ENCODE peak calls at places on chromosomes 1 and 21, in eight cellular contexts. A, E, T, R, G, Z, W and U are unnamed samples.
A peak's percentile ranks its signal among the peaks of the same experiment; 100 is the strongest.

GRCh38 chr1:162772571-162773154 is 17.8 kb upstream of the HSD17B7 start:
- DNase-seq in A (no peak), E (no peak), T (no peak), R (no peak), G (peak; percentile 66), Z (no peak), W (no peak), U (no peak)

GRCh38 chr1:44676484-44677200 is 2.1 kb downstream of the ARMH1 start:
- DNase-seq in A (peak; percentile 53), E (peak; percentile 33), T (peak; percentile 87), R (no peak), G (peak; percentile 77), Z (peak; percentile 20), W (no peak), U (no peak)

GRCh38 chr1:6343506-6344405 is 49.8 kb downstream of the ACOT7 start:
- DNase-seq in A (peak; percentile 58), E (peak; percentile 59), T (peak; percentile 76), R (peak; percentile 41), G (peak; percentile 72), Z (peak; percentile 47), W (no peak), U (peak; percentile 35)

GRCh38 chr21:42437786-42438185 is 34.1 kb downstream of the UBASH3A start:
- DNase-seq in A (no peak), E (peak; percentile 7), T (no peak), R (no peak), G (peak; percentile 2), Z (no peak), W (no peak), U (no peak)

GRCh38 chr1:86648255-86648654 is 56.1 kb upstream of the SH3GLB1 start:
- DNase-seq in A (no peak), E (peak; percentile 36), T (no peak), R (no peak), G (peak; percentile 80), Z (peak; percentile 15), W (no peak), U (no peak)

GRCh38 chr1:199878818-199879217 is 148.7 kb upstream of the NR5A2 start:
- DNase-seq in A (peak; percentile 3), E (no peak), T (peak; percentile 35), R (no peak), G (no peak), Z (no peak), W (no peak), U (no peak)

GRCh38 chr1:61123321-61123720 is 41.0 kb downstream of the NFIA start:
- DNase-seq in A (no peak), E (no peak), T (no peak), R (no peak), G (no peak), Z (no peak), W (no peak), U (no peak)

GRCh38 chr1:235160395-235160964 is 570 bp downstream of the RBM34 start:
- DNase-seq in A (peak; percentile 80), E (peak; percentile 47), T (no peak), R (no peak), G (peak; percentile 64), Z (peak; percentile 18), W (no peak), U (no peak)

GRCh38 chr1:226318471-226318870 is 9.5 kb upstream of the LIN9 start:
- DNase-seq in A (no peak), E (no peak), T (no peak), R (no peak), G (no peak), Z (no peak), W (no peak), U (no peak)

GRCh38 chr1:159014003-159014571 is 4.4 kb downstream of the IFI16 start:
- DNase-seq in A (no peak), E (no peak), T (no peak), R (no peak), G (no peak), Z (no peak), W (no peak), U (no peak)

GRCh38 chr1:58717979-58718378 is 18.1 kb upstream of the MYSM1 start:
- DNase-seq in A (no peak), E (no peak), T (no peak), R (no peak), G (peak; percentile 17), Z (no peak), W (no peak), U (no peak)

GRCh38 chr1:53578358-53578757 is 119.2 kb downstream of the DMRTB1 start:
- DNase-seq in A (no peak), E (peak; percentile 25), T (no peak), R (no peak), G (peak; percentile 20), Z (no peak), W (no peak), U (no peak)

GRCh38 chr1:93771843-93772242 is 90.2 kb upstream of the BCAR3 start:
- DNase-seq in A (no peak), E (no peak), T (no peak), R (no peak), G (no peak), Z (no peak), W (no peak), U (no peak)

GRCh38 chr1:47696404-47696910 is 258.6 kb downstream of the FOXD2 start:
- DNase-seq in A (no peak), E (no peak), T (no peak), R (no peak), G (no peak), Z (no peak), W (no peak), U (no peak)

GRCh38 chr1:156126701-156127534 is 12.4 kb downstream of the LMNA start:
- DNase-seq in A (peak; percentile 43), E (peak; percentile 92), T (peak; percentile 97), R (peak; percentile 74), G (peak; percentile 96), Z (peak; percentile 78), W (peak; percentile 84), U (no peak)

DNA sequence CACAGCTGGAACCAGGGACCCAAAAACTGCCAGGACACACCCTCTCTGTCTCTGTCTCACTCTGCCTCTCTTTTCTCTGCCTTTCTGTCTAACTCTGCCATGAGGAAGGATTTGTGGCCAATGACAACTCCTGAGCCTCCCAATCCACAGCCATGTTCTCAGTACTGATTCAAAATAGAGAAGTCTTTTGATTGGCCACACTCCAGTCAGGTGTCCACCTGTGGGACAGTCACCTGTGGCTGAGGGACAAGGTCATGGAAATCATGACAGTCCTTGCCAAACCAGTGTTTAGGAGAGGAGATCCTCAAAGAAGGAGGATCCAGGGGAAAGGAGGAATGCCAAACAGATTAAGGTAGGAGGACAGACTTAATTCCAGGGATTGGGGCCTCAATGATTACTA is 15.8 kb downstream of the TINAGL1 start:
- DNase-seq in A (no peak), E (no peak), T (no peak), R (no peak), G (no peak), Z (no peak), W (no peak), U (no peak)
- H3K27ac ChIP-seq in A (no peak overlapping the region), E (no peak overlapping the region), T (no peak overlapping the region), R (no peak overlapping the region), G (no peak overlapping the region), Z (no peak overlapping the region), W (peak overlapping the region; percentile 87), U (no peak overlapping the region)

DNA sequence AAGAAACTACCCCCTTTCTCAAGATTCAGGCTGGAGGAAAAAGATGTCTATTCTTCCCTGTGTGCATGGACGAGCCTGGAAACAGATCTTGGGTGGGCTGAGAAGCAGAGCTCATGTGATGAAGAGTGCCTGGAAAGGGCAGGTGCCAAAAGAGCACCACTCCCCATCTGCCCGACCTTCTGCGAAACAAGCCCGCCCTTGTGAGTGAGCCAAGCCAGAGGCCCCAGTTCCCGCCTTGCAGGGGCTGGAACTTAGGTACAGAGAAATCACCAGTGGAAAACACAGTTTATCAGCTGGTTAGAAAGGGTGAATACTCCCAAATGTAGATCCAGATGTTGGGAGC is 26.7 kb upstream of the A3GALT2 start:
- DNase-seq in A (no peak), E (no peak), T (no peak), R (no peak), G (peak; percentile 27), Z (no peak), W (peak; percentile 72), U (no peak)
- H3K27ac ChIP-seq in A (no peak overlapping the region), E (peak overlapping the region; percentile 93), T (no peak overlapping the region), R (no peak overlapping the region), G (peak overlapping the region; percentile 95), Z (peak overlapping the region; percentile 86), W (peak overlapping the region; percentile 98), U (peak overlapping the region; percentile 96)

GRCh38 chr1:115768549-115768948 is at the start of gene CASQ2:
- DNase-seq in A (no peak), E (no peak), T (no peak), R (no peak), G (no peak), Z (no peak), W (peak; percentile 85), U (no peak)
- H3K27ac ChIP-seq in A (no peak within 1 kb of the TSS), E (no peak within 1 kb of the TSS), T (no peak within 1 kb of the TSS), R (no peak within 1 kb of the TSS), G (no peak within 1 kb of the TSS), Z (no peak within 1 kb of the TSS), W (peak within 1 kb of the TSS; percentile 88), U (no peak within 1 kb of the TSS)

DNA sequence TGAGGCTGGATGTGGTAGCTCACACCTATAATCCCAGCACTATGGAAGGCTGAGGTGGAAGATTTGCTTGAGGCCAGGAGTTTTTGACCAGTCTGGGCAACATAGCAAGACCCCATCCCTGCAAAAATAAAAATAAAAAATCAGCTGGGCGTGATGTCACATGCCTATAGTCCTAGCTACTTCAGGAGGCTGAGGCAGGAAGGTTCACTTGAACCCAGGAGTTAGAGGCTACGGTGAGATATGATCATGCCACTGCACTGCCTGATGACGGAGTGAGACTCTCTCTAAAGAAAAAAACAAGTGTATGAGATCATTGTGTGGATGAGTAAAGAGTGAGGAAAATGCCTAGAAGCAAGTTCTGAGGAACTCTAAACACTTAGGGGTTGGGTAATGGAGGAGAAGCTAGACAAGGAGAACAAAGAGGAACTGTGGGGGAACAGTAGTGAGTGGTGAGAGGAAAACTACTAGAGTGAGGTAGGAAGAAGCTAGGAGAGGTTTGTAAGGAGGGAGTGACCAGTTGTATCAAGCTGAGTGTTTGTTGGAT is 17.0 kb downstream of the CLIC4 start:
- DNase-seq in A (no peak), E (no peak), T (peak; percentile 71), R (no peak), G (peak; percentile 75), Z (no peak), W (no peak), U (no peak)
- H3K27ac ChIP-seq in A (no peak overlapping the region), E (peak overlapping the region; percentile 14), T (peak overlapping the region; percentile 69), R (no peak overlapping the region), G (peak overlapping the region; percentile 11), Z (peak overlapping the region; percentile 33), W (peak overlapping the region; percentile 34), U (peak overlapping the region; percentile 14)

DNA sequence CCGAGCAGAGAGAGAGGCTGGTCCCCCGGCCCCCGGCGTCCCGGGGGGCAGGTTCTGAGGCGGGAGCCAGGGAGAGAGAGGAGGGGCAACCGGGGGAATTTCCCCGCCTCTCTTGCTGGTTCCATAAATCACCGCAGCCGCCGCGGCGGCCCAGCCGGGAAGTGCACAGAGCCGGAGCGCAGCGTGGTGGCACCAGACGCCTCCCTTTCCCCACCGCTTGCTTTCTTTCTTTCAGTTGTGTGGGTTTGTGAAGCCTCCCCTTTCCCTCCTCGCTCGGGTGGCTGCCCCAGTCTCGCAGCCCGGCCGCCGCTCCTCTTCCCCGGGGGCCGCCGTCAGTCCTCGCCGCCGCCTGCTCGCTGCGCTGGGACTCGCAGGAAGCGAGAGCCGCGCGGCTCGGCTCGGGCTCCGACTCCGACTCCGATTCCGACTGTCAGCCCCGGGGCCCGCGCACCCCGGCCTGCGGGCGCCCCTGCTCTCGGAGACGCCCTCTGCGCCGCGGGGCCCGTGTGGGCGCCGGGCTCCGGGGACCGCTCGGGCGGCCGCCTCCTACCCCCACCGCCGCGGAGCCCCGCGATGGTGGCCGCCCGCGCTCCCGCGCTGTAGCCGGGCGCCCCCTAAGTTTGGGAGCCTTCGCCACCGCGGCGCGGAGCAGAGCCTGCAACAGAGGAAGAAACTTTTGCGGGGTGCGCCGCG is at the start of gene CACHD1:
- DNase-seq in A (no peak), E (peak; percentile 75), T (peak; percentile 38), R (peak; percentile 29), G (peak; percentile 70), Z (peak; percentile 33), W (peak; percentile 85), U (peak; percentile 67)
- H3K27ac ChIP-seq in A (no peak within 1 kb of the TSS), E (no peak within 1 kb of the TSS), T (no peak within 1 kb of the TSS), R (no peak within 1 kb of the TSS), G (peak within 1 kb of the TSS; percentile 55), Z (no peak within 1 kb of the TSS), W (peak within 1 kb of the TSS; percentile 76), U (peak within 1 kb of the TSS; percentile 6)